ENCODE peak calls at places on chromosomes 7 and 10, in eight cellular contexts. A, J, Y, O, E, T, I and H are unnamed samples.

GRCh38 chr10:110429301-110429700 is 68.4 kb upstream of the DUSP5 start:
- DNase-seq in O (no peak), J (no peak), E (no peak), T (no peak), I (no peak), Y (no peak), A (no peak), H (no peak)

GRCh38 chr7:2425749-2426148 is 22.3 kb downstream of the CHST12 start:
- DNase-seq in T (no peak), I (no peak), O (no peak), E (no peak), A (no peak), Y (no peak), J (no peak), H (no peak)

GRCh38 chr10:89332092-89332633 is 4.4 kb downstream of the IFIT3 start:
- DNase-seq in A (no peak), E (no peak), T (no peak), Y (no peak), O (no peak), J (peak), I (no peak), H (no peak)

GRCh38 chr7:22783421-22783820 is 39.2 kb downstream of the TOMM7 start:
- DNase-seq in I (no peak), A (no peak), O (no peak), J (no peak), T (no peak), E (no peak), Y (no peak), H (no peak)

GRCh38 chr7:98862716-98863420 is 6.9 kb downstream of the TMEM130 start:
- DNase-seq in Y (no peak), T (no peak), I (no peak), J (no peak), E (no peak), A (no peak), O (no peak), H (no peak)

GRCh38 chr10:3099291-3100092 is 32.1 kb downstream of the PFKP start:
- DNase-seq in A (no peak), J (peak), E (no peak), T (no peak), Y (no peak), I (no peak), O (no peak), H (no peak)

GRCh38 chr7:7331523-7331922 is 149.2 kb downstream of the C1GALT1 start:
- DNase-seq in O (no peak), I (no peak), T (no peak), A (no peak), E (no peak), Y (no peak), J (no peak), H (no peak)

GRCh38 chr10:104640339-104641149 is 546 bp upstream of the SORCS3 start:
- DNase-seq in O (no peak), A (no peak), I (no peak), T (no peak), J (no peak), E (no peak), Y (peak), H (no peak)

GRCh38 chr7:27183682-27184341 is 1.2 kb downstream of the HOXA11 start:
- DNase-seq in J (no peak), O (no peak), E (no peak), A (no peak), T (no peak), I (no peak), Y (no peak), H (no peak)

GRCh38 chr10:34254596-34254995 is 560.5 kb downstream of the PARD3 start:
- DNase-seq in E (no peak), J (peak), O (no peak), T (no peak), I (no peak), Y (no peak), A (no peak), H (no peak)

GRCh38 chr10:24718031-24718855 is 5.4 kb downstream of the ARHGAP21 start:
- DNase-seq in E (no peak), Y (no peak), I (no peak), T (no peak), O (no peak), A (no peak), J (peak), H (peak)

GRCh38 chr7:99953649-99954048 is 22.2 kb downstream of the AZGP1 start:
- DNase-seq in T (peak), Y (no peak), A (peak), E (no peak), O (no peak), I (no peak), J (peak), H (no peak)

GRCh38 chr7:52959336-52959735 is 76.1 kb upstream of the POM121L12 start:
- DNase-seq in J (no peak), Y (no peak), T (no peak), I (no peak), A (no peak), E (no peak), O (no peak), H (no peak)

GRCh38 chr10:89280501-89280900 is 21.3 kb upstream of the IFIT2 start:
- DNase-seq in I (no peak), E (no peak), J (no peak), Y (no peak), O (no peak), T (no peak), A (no peak), H (no peak)

GRCh38 chr10:420154-421121 is 269.0 kb downstream of the DIP2C start:
- DNase-seq in Y (no peak), A (peak), I (no peak), E (no peak), J (no peak), O (no peak), T (no peak), H (no peak)

GRCh38 chr10:108375691-108376090 is 1211.2 kb upstream of the SORCS1 start:
- DNase-seq in J (peak), E (no peak), I (no peak), O (no peak), T (no peak), A (no peak), Y (no peak), H (no peak)

GRCh38 chr7:44395067-44395466 is 69.7 kb upstream of the CAMK2B start:
- DNase-seq in A (peak), O (no peak), T (no peak), E (peak), J (no peak), I (peak), Y (no peak), H (no peak)

GRCh38 chr7:38929460-38930171 is 20.6 kb upstream of the VPS41 start:
- DNase-seq in A (no peak), I (no peak), J (no peak), E (no peak), Y (no peak), O (no peak), T (no peak), H (no peak)

GRCh38 chr10:8116926-8117493 is 62.5 kb downstream of the GATA3 start:
- DNase-seq in E (no peak), O (no peak), J (no peak), I (no peak), T (no peak), A (no peak), Y (no peak), H (no peak)

GRCh38 chr7:41696323-41696916 is 6.5 kb downstream of the INHBA start:
- DNase-seq in Y (peak), J (peak), I (peak), E (peak), O (peak), A (peak), T (no peak), H (peak)

GRCh38 chr10:72272689-72273409 is 875 bp upstream of the DDIT4 start:
- DNase-seq in E (peak), T (peak), I (peak), Y (peak), A (peak), J (peak), O (peak), H (peak)

GRCh38 chr7:13880789-13881188 is 108.7 kb downstream of the ETV1 start:
- DNase-seq in I (no peak), E (no peak), A (no peak), T (no peak), Y (no peak), J (peak), O (no peak), H (no peak)

GRCh38 chr7:47609803-47610452 is 28.0 kb upstream of the TNS3 start:
- DNase-seq in E (no peak), I (no peak), J (no peak), A (peak), O (no peak), T (peak), Y (no peak), H (no peak)

GRCh38 chr10:18437486-18437885 is 213.9 kb downstream of the NSUN6 start:
- DNase-seq in J (no peak), T (no peak), A (no peak), E (no peak), Y (no peak), O (no peak), I (no peak), H (no peak)

GRCh38 chr10:87547734-87548311 is 43.1 kb downstream of the MINPP1 start:
- DNase-seq in O (no peak), A (no peak), Y (no peak), E (no peak), J (peak), I (no peak), T (no peak), H (no peak)

GRCh38 chr7:155814569-155815276 is 2.5 kb upstream of the SHH start:
- DNase-seq in Y (no peak), E (no peak), A (no peak), J (no peak), I (no peak), T (no peak), O (no peak), H (no peak)